ENCODE peak calls at places on chromosome 5, in six cellular contexts. D is breast epithelium, T is upper lobe of left lung, R is T1000, S is AG09309, B is HCT116. A is an unnamed sample.

GRCh38 chr5:1392261-1392660 is 47.4 kb upstream of the CLPTM1L start:
- DNase-seq in D (no peak), T (no peak), R (no peak), S (no peak), B (no peak), A (no peak)

GRCh38 chr5:153756540-153756939 is 266.1 kb downstream of the GRIA1 start:
- DNase-seq in D (no peak), T (no peak), R (no peak), S (no peak), B (no peak), A (no peak)

GRCh38 chr5:82413302-82414042 is 135.3 kb upstream of the RPS23 start:
- DNase-seq in D (no peak), T (no peak), R (no peak), S (peak), B (no peak), A (peak)

GRCh38 chr5:67283988-67284457 is 87.4 kb upstream of the CD180 start:
- DNase-seq in D (no peak), T (no peak), R (no peak), S (no peak), B (no peak), A (no peak)

GRCh38 chr5:35876922-35877321 is 20.2 kb downstream of the IL7R start:
- DNase-seq in D (no peak), T (no peak), R (peak), S (no peak), B (no peak), A (no peak)

GRCh38 chr5:57895766-57896165 is 413.2 kb upstream of the ACTBL2 start:
- DNase-seq in D (no peak), T (no peak), R (no peak), S (peak), B (no peak), A (peak)

GRCh38 chr5:172795401-172795977 is 24.5 kb upstream of the DUSP1 start:
- DNase-seq in D (peak), T (peak), R (peak), S (peak), B (no peak), A (peak)

GRCh38 chr5:140075371-140075770 is 32.3 kb upstream of the NRG2 start:
- DNase-seq in D (no peak), T (no peak), R (no peak), S (peak), B (no peak), A (peak)

GRCh38 chr5:152638996-152639552 is 234.0 kb upstream of the NMUR2 start:
- DNase-seq in D (no peak), T (no peak), R (no peak), S (no peak), B (no peak), A (no peak)